ENCODE peak calls at places on chromosomes 12 and 14, in ten cellular contexts. C is uterus; W is heart right ventricle; L is mesendoderm; O is adipocyte; Z is CD4-positive, CD25-positive, alpha-beta regulatory T cell; A is colonic mucosa; N is iPS DF 6.9; X is SK-N-SH; G is thoracic aorta. V is an unnamed sample. For H3K27me3 and H3K4me1, the result is how much of the 10 kb centered on the place peaks cover.

GRCh38 chr12:10214131-10214876 is 1.6 kb downstream of the GABARAPL1 start:
- DNase-seq in W (no peak), O (peak), C (no peak), Z (no peak), N (no peak), A (no peak), L (peak), G (no peak), X (no peak), V (no peak)

GRCh38 chr14:68580096-68580640 is 212.7 kb downstream of the ZFP36L1 start:
- DNase-seq in Z (no peak), A (no peak), X (no peak), W (no peak), N (no peak), O (no peak), C (no peak), G (no peak), L (no peak), V (no peak)

GRCh38 chr12:122402264-122402663 is 20.2 kb downstream of the CLIP1 start:
- DNase-seq in N (no peak), L (no peak), C (no peak), Z (no peak), G (no peak), X (no peak), O (no peak), W (no peak), A (no peak), V (no peak)

GRCh38 chr12:110844551-110845395 is 2.0 kb upstream of the CCDC63 start:
- DNase-seq in W (peak), Z (no peak), X (peak), N (no peak), A (no peak), O (no peak), L (no peak), G (peak), C (no peak), V (peak)

GRCh38 chr12:121713257-121714155 is 954 bp downstream of the TMEM120B start:
- DNase-seq in L (no peak), C (peak), Z (no peak), G (no peak), O (peak), X (no peak), N (no peak), A (peak), W (peak), V (peak)

GRCh38 chr12:22543246-22544037 is 900 bp downstream of the C2CD5 start:
- DNase-seq in G (peak), A (peak), L (peak), Z (peak), C (peak), N (no peak), X (no peak), O (peak), W (peak), V (peak)

GRCh38 chr14:61380984-61381383 is 59.6 kb downstream of the PRKCH start:
- DNase-seq in G (no peak), O (no peak), C (no peak), Z (no peak), W (no peak), L (peak), N (no peak), A (no peak), X (no peak), V (no peak)

GRCh38 chr12:54981796-54982195 is 2.8 kb downstream of the TESPA1 start:
- DNase-seq in Z (no peak), O (no peak), W (no peak), N (no peak), A (no peak), G (no peak), C (no peak), X (no peak), L (no peak), V (no peak)

GRCh38 chr12:63949902-63950301 is 105.4 kb downstream of the SRGAP1 start:
- DNase-seq in N (no peak), C (no peak), O (no peak), G (no peak), W (no peak), Z (no peak), L (no peak), A (no peak), X (no peak), V (no peak)

GRCh38 chr14:39034481-39035296 is 68.3 kb downstream of the SEC23A start:
- DNase-seq in Z (no peak), G (no peak), L (peak), N (no peak), O (peak), A (no peak), C (no peak), W (no peak), X (peak), V (no peak)

DNA sequence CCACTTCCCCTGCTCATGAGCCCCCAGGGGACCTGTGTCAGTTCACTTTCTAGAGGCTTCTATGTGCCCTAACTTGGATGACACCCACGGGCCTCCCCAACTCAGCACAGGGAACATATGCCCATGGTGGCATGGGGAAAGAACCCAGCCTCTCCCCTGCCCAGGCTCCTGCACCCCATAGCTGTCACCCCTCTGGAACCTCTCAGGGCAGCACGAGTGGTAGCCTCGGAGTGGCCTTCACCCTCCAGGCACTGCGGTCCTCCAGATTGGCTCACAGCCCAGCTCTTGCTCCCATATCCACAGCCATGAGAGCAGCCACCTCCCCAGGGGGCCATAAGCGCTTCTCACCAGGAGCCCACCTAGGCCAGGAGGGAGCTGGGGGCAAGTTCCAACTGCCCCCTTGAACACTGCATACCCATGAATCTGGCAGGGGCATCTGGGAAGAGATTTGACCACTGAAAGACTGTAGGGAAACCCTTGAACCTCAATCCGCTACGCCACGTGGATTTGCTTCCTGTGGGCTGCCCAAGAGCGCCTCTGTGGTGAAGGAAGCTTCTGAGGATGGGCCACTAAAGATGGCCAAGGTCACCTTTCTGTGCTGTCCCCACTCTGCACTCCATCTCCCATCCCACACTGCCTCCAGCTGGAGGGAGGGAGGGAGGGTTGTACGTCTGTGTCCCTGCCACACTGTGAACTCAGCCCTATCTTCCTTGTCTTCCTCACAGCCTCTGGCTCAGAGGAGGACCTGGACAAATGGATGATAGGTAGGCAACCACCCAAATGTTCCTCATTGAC is 11.9 kb downstream of the PLD4 start:
- DNase-seq in X (no peak), O (no peak), W (no peak), G (no peak), N (no peak), A (no peak), C (peak), L (no peak), Z (no peak), V (peak)
- H3K27me3 ChIP-seq in X (under half), O (under half), W (under half), G (under half), N (under half), A (under half), C (under half), L (under half), Z (under half), V (under half)

GRCh38 chr12:103806807-103807206 is 34.2 kb downstream of the NT5DC3 start:
- DNase-seq in L (no peak), G (no peak), N (no peak), Z (no peak), A (no peak), X (no peak), O (no peak), C (peak), W (no peak), V (no peak)
- H3K4me1 ChIP-seq in L (under half), G (under half), N (under half), Z (under half), A (under half), X (under half), O (under half), C (under half), W (under half), V (under half)

GRCh38 chr14:21024668-21025373 is at the start of gene NDRG2:
- DNase-seq in A (peak), Z (peak), N (no peak), O (peak), W (peak), X (peak), L (peak), C (peak), G (no peak), V (peak)

GRCh38 chr14:21023817-21024667 is 819 bp downstream of the NDRG2 start:
- DNase-seq in O (no peak), G (no peak), X (no peak), L (peak), C (no peak), W (no peak), A (peak), Z (no peak), N (no peak), V (no peak)

GRCh38 chr14:21026251-21026987 is 1.6 kb upstream of the NDRG2 start:
- DNase-seq in C (no peak), L (no peak), A (no peak), O (no peak), N (no peak), G (no peak), Z (no peak), X (no peak), W (peak), V (no peak)

GRCh38 chr14:21025374-21026151 is 702 bp upstream of the NDRG2 start:
- DNase-seq in A (peak), C (peak), Z (no peak), N (no peak), W (peak), L (peak), G (no peak), O (peak), X (peak), V (peak)

DNA sequence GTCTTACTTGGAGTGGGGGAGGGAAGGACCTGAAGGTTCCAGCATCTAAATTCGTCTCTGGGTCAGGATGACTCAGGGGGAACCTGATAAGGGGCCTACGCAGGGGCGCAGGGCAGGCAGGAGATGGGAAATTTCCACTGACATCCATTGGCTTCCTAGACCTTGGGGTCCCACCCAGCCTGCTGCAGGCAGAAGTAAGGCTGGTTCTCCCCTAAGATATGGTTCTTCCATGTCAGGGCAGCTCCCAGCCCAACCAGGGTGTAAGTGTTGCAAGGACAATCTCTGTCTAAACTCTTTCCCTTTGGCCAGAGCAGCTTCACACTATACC is 2.1 kb upstream of the NDRG2 start:
- DNase-seq in O (no peak), N (no peak), L (peak), A (no peak), X (no peak), Z (no peak), G (no peak), W (no peak), C (peak), V (no peak)
- H3K27me3 ChIP-seq in O (under half), N (under half), L (under half), A (under half), X (under half), Z (under half), G (under half), W (under half), C (under half), V (under half)

GRCh38 chr14:76603713-76604112 is 157.6 kb upstream of the VASH1 start:
- DNase-seq in G (no peak), A (no peak), X (no peak), O (no peak), N (no peak), Z (no peak), L (no peak), C (no peak), W (peak), V (no peak)
- H3K4me1 ChIP-seq in G (under half), A (under half), X (under half), O (under half), N (under half), Z (under half), L (under half), C (under half), W (under half), V (under half)

DNA sequence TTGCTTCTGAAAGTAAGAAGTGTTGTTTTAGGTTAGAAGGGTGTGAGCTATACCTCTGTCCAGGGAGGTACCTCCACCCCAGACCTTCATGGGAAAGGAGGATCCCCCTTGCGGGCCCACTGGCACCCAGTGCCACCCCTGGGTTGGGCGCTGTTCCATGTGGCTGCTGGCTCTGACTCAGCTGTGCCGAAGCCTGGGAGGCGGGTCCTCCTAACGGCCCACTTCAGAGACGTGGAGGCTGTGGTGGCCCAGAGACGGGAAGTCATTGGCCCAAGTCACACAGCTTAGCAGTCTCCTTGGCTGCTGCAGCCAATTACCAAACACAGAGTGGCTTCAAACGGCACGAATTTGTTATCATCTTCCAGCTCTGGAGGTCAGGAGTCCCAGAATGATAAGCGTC is 10.2 kb downstream of the RFLNA start:
- DNase-seq in N (no peak), O (no peak), X (no peak), L (no peak), C (no peak), A (no peak), G (no peak), W (no peak), Z (no peak), V (peak)
- H3K27me3 ChIP-seq in N (under half), O (under half), X (under half), L (under half), C (under half), A (under half), G (under half), W (under half), Z (under half), V (under half)